ENCODE peak calls at places on chromosome 7, in five cellular contexts. J, Q, N, Z and Y are unnamed samples. For H3K4me1, the result is how much of the 10 kb centered on the place peaks cover.

GRCh38 chr7:136303162-136303561 is 326.0 kb upstream of the MTPN start:
- DNase-seq in J (no peak), Q (no peak), N (no peak), Z (no peak), Y (no peak)

GRCh38 chr7:154953006-154953684 is 49.8 kb downstream of the PAXIP1 start:
- DNase-seq in J (no peak), Q (peak), N (no peak), Z (peak), Y (peak)

GRCh38 chr7:51774178-51774577 is 457.6 kb upstream of the COBL start:
- DNase-seq in J (no peak), Q (no peak), N (no peak), Z (no peak), Y (no peak)

GRCh38 chr7:136698231-136698630 is 170.2 kb upstream of the CHRM2 start:
- DNase-seq in J (no peak), Q (no peak), N (no peak), Z (no peak), Y (no peak)

GRCh38 chr7:21550821-21551531 is 8.1 kb downstream of the DNAH11 start:
- DNase-seq in J (no peak), Q (no peak), N (no peak), Z (no peak), Y (no peak)

GRCh38 chr7:24354456-24354855 is 70.5 kb downstream of the NPY start:
- DNase-seq in J (no peak), Q (no peak), N (no peak), Z (no peak), Y (peak)

GRCh38 chr7:45116048-45116447 is 4.6 kb upstream of the TBRG4 start:
- DNase-seq in J (no peak), Q (no peak), N (no peak), Z (no peak), Y (no peak)

GRCh38 chr7:14270099-14270498 is 280.6 kb upstream of the ETV1 start:
- DNase-seq in J (no peak), Q (no peak), N (no peak), Z (no peak), Y (no peak)

GRCh38 chr7:139246494-139246893 is 15.5 kb downstream of the UBN2 start:
- DNase-seq in J (no peak), Q (no peak), N (no peak), Z (no peak), Y (no peak)

GRCh38 chr7:20374391-20374790 is 43.7 kb downstream of the ITGB8 start:
- DNase-seq in J (no peak), Q (no peak), N (no peak), Z (no peak), Y (no peak)

GRCh38 chr7:953547-954327 is 743 bp downstream of the ADAP1 start:
- DNase-seq in J (no peak), Q (peak), N (no peak), Z (peak), Y (peak)

GRCh38 chr7:151838861-151839381 is 38.0 kb downstream of the PRKAG2 start:
- DNase-seq in J (no peak), Q (no peak), N (no peak), Z (no peak), Y (no peak)

GRCh38 chr7:18408461-18408860 is 87.1 kb upstream of the HDAC9 start:
- DNase-seq in J (no peak), Q (no peak), N (no peak), Z (no peak), Y (no peak)

GRCh38 chr7:49885593-49886285 is 112.3 kb downstream of the VWC2 start:
- DNase-seq in J (no peak), Q (no peak), N (no peak), Z (no peak), Y (no peak)

GRCh38 chr7:99365318-99366141 is 9.0 kb upstream of the ARPC1B start:
- DNase-seq in J (no peak), Q (no peak), N (no peak), Z (peak), Y (peak)

GRCh38 chr7:33807779-33808482 is 97.4 kb upstream of the BMPER start:
- DNase-seq in J (no peak), Q (no peak), N (no peak), Z (peak), Y (no peak)

GRCh38 chr7:154912921-154913644 is 89.8 kb downstream of the PAXIP1 start:
- DNase-seq in J (no peak), Q (no peak), N (no peak), Z (no peak), Y (no peak)

GRCh38 chr7:123769371-123769770 is 20.6 kb upstream of the WASL start:
- DNase-seq in J (no peak), Q (no peak), N (no peak), Z (peak), Y (peak)

GRCh38 chr7:81664304-81664703 is 105.5 kb downstream of the HGF start:
- DNase-seq in J (no peak), Q (no peak), N (no peak), Z (no peak), Y (no peak)

GRCh38 chr7:27765856-27766255 is 25.9 kb downstream of the TAX1BP1 start:
- DNase-seq in J (no peak), Q (no peak), N (no peak), Z (no peak), Y (no peak)

GRCh38 chr7:70434376-70434775 is 697.6 kb upstream of the GALNT17 start:
- DNase-seq in J (no peak), Q (no peak), N (no peak), Z (no peak), Y (no peak)

GRCh38 chr7:44854644-44855364 is 6.9 kb upstream of the H2AZ2 start:
- DNase-seq in J (no peak), Q (no peak), N (no peak), Z (no peak), Y (no peak)

GRCh38 chr7:35035511-35035921 is 1.8 kb downstream of the DPY19L1 start:
- DNase-seq in J (no peak), Q (no peak), N (no peak), Z (peak), Y (no peak)

GRCh38 chr7:132607656-132608055 is 31.4 kb upstream of the PLXNA4 start:
- DNase-seq in J (no peak), Q (no peak), N (no peak), Z (no peak), Y (no peak)

GRCh38 chr7:44477063-44477830 is 13.2 kb downstream of the NUDCD3 start:
- DNase-seq in J (peak), Q (no peak), N (no peak), Z (peak), Y (peak)

GRCh38 chr7:77626515-77627306 is 69.5 kb upstream of the RSBN1L start:
- DNase-seq in J (no peak), Q (no peak), N (no peak), Z (no peak), Y (no peak)

GRCh38 chr7:13181221-13181620 is 493.8 kb downstream of the ARL4A start:
- DNase-seq in J (no peak), Q (no peak), N (no peak), Z (no peak), Y (no peak)

GRCh38 chr7:132575987-132576722 is at the start of gene PLXNA4:
- DNase-seq in J (no peak), Q (no peak), N (no peak), Z (peak), Y (no peak)

DNA sequence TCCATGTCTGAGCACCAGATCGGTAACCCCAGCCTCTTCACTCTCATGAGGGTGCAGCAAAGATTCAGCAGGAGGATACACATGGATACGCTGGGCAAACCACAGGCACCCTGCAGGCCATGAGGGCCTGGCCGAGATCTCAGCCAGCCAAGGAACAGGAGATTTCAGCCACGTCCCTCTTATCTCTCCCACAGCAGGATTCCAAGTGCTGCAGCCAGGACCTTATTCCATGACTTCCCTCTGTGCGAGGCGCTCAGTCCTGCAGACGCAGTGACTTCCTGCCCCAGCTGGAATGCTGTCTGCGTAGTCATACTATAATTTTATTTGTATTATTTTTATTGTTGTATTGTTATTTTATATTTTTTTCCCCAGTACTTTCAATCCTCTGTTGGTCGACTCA is 66.8 kb downstream of the PTPRN2 start:
- DNase-seq in J (no peak), Q (no peak), N (no peak), Z (no peak), Y (no peak)
- TF ChIP-seq POLR2A in J (no peak), Q (no peak), N (no peak), Z (no peak), Y (no peak)

DNA sequence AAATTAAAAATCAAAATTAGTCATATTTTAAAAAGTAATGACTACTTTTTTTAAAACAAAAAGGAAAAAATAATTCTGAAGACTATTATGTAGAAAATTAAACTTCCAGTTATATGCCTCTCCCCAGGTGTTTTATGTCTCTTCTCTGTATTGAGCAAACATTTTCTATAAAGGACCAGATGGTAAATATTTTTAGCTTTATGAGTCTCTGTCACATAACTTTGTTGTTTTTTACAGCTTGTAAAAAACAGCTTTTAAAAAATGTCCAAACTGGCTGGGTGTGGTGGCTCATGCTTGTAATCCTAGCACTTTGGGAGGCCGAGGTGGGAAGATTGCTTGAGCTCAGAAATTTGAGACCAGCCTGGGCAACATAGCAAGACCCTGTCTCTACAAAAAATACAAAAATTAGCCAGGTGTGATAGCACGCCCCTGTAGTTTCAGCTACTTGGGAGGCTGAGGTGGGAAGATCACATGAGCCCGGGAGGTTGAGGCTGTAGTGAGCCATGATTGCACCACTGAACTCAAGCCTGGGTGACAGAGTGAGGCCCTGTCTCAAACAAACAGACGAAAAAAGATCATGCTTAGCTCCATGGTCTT is 23.5 kb downstream of the GARS1 start:
- DNase-seq in J (no peak), Q (no peak), N (no peak), Z (no peak), Y (no peak)
- H3K4me1 ChIP-seq in J (under half), Q (under half), N (under half), Z (under half), Y (under half)

GRCh38 chr7:124929467-124930172 is at the start of gene POT1:
- DNase-seq in J (peak), Q (peak), N (peak), Z (peak), Y (peak)
- TF ChIP-seq POLR2A in J (peak), Q (no peak), N (peak), Z (no peak), Y (no peak)

DNA sequence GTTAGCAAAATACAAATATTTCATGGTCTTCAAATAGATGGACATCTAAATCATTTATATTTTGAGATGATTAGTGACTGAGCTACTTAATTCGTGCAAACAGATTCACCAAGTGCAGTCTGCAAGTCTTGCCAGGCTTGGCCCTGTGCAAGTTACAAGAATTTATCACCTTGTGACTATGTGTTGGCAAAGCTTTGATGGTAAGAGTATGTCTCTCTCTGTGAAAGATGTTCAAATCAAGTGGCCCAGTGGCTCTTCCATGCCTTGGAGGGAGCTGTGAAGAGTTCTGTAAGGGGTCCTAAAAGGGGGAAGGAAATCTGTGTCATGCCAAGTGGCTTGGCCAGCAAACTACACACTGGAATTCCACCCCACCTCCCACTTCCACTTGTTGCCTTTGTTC is 397.3 kb downstream of the TYW1 start:
- DNase-seq in J (no peak), Q (no peak), N (no peak), Z (no peak), Y (no peak)
- H3K4me1 ChIP-seq in J (under half), Q (under half), N (under half), Z (under half), Y (under half)

DNA sequence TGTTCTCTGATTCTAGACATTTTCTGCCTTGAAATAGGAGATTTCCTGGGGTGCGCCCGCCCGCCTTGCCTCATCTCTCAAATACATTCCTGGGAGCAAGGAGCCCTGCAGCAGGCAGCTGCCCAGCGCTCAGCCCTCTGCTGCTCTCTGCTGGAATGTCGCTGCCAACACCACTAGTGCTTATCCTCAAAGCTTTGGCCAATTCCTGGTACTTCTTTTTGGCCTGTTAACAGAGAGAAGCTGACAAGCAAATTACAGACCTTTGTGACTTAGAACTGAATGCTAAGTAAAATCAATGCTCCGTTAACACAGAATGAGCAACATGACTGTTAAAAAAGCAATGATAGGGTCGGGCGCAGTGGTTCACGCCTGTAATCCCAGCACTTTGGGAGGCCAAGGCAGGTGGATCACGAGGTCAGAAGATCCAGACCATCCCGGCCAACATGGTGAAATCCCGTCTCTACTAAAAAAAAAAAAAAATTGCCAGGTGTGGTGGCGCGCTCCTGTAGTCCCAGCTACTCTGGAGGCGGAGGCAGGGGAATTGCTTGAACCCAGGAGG is 41.9 kb upstream of the SYPL1 start:
- DNase-seq in J (peak), Q (peak), N (peak), Z (peak), Y (peak)
- TF ChIP-seq POLR2A in J (no peak), Q (no peak), N (no peak), Z (no peak), Y (no peak)

DNA sequence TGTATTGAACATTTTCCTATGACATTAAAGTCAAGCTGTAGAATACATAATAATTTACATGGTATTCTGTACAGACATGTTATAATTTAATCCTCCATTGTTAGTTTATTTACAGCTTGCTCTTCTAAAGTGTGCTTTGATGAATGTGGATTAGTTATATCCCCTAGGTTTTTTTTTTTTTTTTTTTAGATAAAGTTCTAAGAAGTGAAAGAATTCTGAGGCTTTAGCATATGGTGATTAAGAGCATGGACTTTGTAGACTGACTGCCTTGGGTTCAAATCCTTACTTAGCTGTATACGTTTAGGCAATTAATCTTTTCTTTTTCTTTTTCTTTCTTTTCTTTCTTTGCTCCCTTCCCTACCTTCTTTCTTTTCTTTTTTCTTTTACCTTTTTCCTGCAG is 44.9 kb downstream of the MKLN1 start:
- DNase-seq in J (no peak), Q (no peak), N (no peak), Z (no peak), Y (no peak)
- H3K4me1 ChIP-seq in J (half or more), Q (half or more), N (under half), Z (under half), Y (under half)

GRCh38 chr7:55558962-55559920 is 13.1 kb downstream of the VOPP1 start:
- DNase-seq in J (no peak), Q (no peak), N (no peak), Z (no peak), Y (no peak)

GRCh38 chr7:55556031-55556430 is 16.3 kb downstream of the VOPP1 start:
- DNase-seq in J (no peak), Q (no peak), N (no peak), Z (no peak), Y (no peak)

GRCh38 chr7:55555160-55555559 is 17.1 kb downstream of the VOPP1 start:
- DNase-seq in J (no peak), Q (no peak), N (no peak), Z (no peak), Y (no peak)

GRCh38 chr7:55556492-55556891 is 15.8 kb downstream of the VOPP1 start:
- DNase-seq in J (no peak), Q (no peak), N (no peak), Z (no peak), Y (no peak)

GRCh38 chr7:55557666-55558188 is 14.6 kb downstream of the VOPP1 start:
- DNase-seq in J (no peak), Q (no peak), N (no peak), Z (no peak), Y (no peak)
- TF ChIP-seq POLR2A in J (no peak), Q (no peak), N (no peak), Z (no peak), Y (no peak)

GRCh38 chr7:106036004-106036403 is 72.9 kb downstream of the CDHR3 start:
- DNase-seq in J (no peak), Q (no peak), N (no peak), Z (no peak), Y (no peak)
- H3K4me1 ChIP-seq in J (under half), Q (under half), N (under half), Z (under half), Y (under half)

DNA sequence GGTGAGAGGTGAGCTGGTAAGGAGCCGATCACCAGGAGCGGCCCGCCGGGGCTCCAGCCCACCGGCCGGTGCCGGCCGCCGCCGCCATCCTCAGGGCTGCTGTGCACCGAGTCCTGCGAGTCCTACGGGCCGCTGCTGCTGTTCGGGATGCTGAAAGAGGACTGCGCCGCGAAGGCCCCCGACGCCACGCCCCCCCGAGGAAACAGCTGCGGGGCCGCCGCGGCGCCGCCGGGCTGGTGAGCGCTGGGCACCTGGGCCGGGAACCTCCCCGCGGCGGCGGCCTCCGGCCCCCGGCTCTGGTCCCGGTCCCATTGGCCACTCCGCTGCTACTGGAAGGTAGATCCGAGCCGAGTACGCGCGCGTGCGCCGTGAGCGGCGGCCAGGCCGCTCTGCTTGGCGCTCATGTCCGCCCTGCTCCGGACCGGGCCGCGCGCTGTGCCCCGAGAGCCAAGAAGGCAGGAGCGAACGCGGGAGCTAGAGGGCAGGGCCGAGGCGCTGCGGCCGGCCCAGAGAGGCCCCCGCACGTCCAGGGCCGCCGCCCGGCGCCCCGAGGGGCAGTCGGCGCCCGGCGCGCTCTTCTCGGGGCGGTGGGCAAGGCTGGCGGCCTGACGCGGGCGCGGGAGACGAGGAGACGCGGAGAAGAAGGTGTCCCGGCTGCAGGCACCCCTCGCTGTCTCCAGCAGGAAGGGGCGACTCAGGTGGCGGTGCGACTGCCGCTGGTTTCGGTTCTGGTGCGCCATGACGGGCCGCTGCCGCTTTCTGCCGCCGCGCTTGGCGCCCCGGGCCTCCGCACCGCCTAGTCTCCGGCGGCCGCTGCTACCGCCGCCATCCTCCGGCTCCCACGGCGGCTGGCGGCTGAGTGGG is 121.3 kb upstream of the WIPF3 start:
- DNase-seq in J (peak), Q (peak), N (peak), Z (peak), Y (peak)
- TF ChIP-seq POLR2A in J (peak), Q (no peak), N (peak), Z (peak), Y (no peak)